ENCODE peak calls at places on chromosomes 7 and 10, in six cellular contexts. One of them, this sample, is unnamed.

GRCh38 chr10:5776881-5777197 is 36.4 kb downstream of the GDI2 start:
- DNase-seq in fibroblast of lung: peak
- DNase-seq in adrenal gland: peak
- DNase-seq in spleen: no peak
- DNase-seq in fibroblast of the aortic adventitia: peak
- DNase-seq in IMR-90: peak
- DNase-seq in this sample: no peak

GRCh38 chr10:6216916-6217315 is 14.2 kb downstream of the PFKFB3 start:
- DNase-seq in fibroblast of lung: no peak
- DNase-seq in adrenal gland: no peak
- DNase-seq in spleen: no peak
- DNase-seq in fibroblast of the aortic adventitia: no peak
- DNase-seq in IMR-90: no peak
- DNase-seq in this sample: no peak

GRCh38 chr7:129055861-129056464 is 1.1 kb upstream of the TNPO3 start:
- DNase-seq in fibroblast of lung: no peak
- DNase-seq in adrenal gland: peak
- DNase-seq in spleen: no peak
- DNase-seq in fibroblast of the aortic adventitia: peak
- DNase-seq in IMR-90: no peak
- DNase-seq in this sample: no peak

GRCh38 chr10:80964955-80965614 is 427.4 kb downstream of the SH2D4B start:
- DNase-seq in fibroblast of lung: no peak
- DNase-seq in adrenal gland: no peak
- DNase-seq in spleen: no peak
- DNase-seq in fibroblast of the aortic adventitia: no peak
- DNase-seq in IMR-90: no peak
- DNase-seq in this sample: no peak

GRCh38 chr7:40793132-40793531 is 658.3 kb downstream of the SUGCT start:
- DNase-seq in fibroblast of lung: no peak
- DNase-seq in adrenal gland: no peak
- DNase-seq in spleen: no peak
- DNase-seq in fibroblast of the aortic adventitia: peak
- DNase-seq in IMR-90: peak
- DNase-seq in this sample: no peak

GRCh38 chr7:71131753-71132520 is at the start of gene GALNT17:
- DNase-seq in fibroblast of lung: no peak
- DNase-seq in adrenal gland: no peak
- DNase-seq in spleen: peak
- DNase-seq in fibroblast of the aortic adventitia: no peak
- DNase-seq in IMR-90: no peak
- DNase-seq in this sample: no peak

GRCh38 chr7:877312-878232 is 1.2 kb downstream of the GET4 start:
- DNase-seq in fibroblast of lung: no peak
- DNase-seq in adrenal gland: peak
- DNase-seq in spleen: peak
- DNase-seq in fibroblast of the aortic adventitia: no peak
- DNase-seq in IMR-90: no peak
- DNase-seq in this sample: no peak

GRCh38 chr10:99630439-99630838 is 10.2 kb upstream of the SLC25A28 start:
- DNase-seq in fibroblast of lung: peak
- DNase-seq in adrenal gland: peak
- DNase-seq in spleen: no peak
- DNase-seq in fibroblast of the aortic adventitia: peak
- DNase-seq in IMR-90: peak
- DNase-seq in this sample: peak

GRCh38 chr10:20922461-20922860 is 25.4 kb upstream of the NEBL start:
- DNase-seq in fibroblast of lung: no peak
- DNase-seq in adrenal gland: no peak
- DNase-seq in spleen: no peak
- DNase-seq in fibroblast of the aortic adventitia: no peak
- DNase-seq in IMR-90: no peak
- DNase-seq in this sample: no peak

GRCh38 chr10:97977673-97978072 is 52.7 kb downstream of the CRTAC1 start:
- DNase-seq in fibroblast of lung: no peak
- DNase-seq in adrenal gland: no peak
- DNase-seq in spleen: no peak
- DNase-seq in fibroblast of the aortic adventitia: no peak
- DNase-seq in IMR-90: no peak
- DNase-seq in this sample: no peak

GRCh38 chr10:97969538-97969937 is 60.9 kb downstream of the CRTAC1 start:
- DNase-seq in fibroblast of lung: no peak
- DNase-seq in adrenal gland: no peak
- DNase-seq in spleen: no peak
- DNase-seq in fibroblast of the aortic adventitia: no peak
- DNase-seq in IMR-90: no peak
- DNase-seq in this sample: no peak

GRCh38 chr10:97975598-97975997 is 54.8 kb downstream of the CRTAC1 start:
- DNase-seq in fibroblast of lung: no peak
- DNase-seq in adrenal gland: no peak
- DNase-seq in spleen: no peak
- DNase-seq in fibroblast of the aortic adventitia: no peak
- DNase-seq in IMR-90: no peak
- DNase-seq in this sample: no peak

GRCh38 chr10:97974526-97975525 is 55.6 kb downstream of the CRTAC1 start:
- DNase-seq in fibroblast of lung: no peak
- DNase-seq in adrenal gland: no peak
- DNase-seq in spleen: no peak
- DNase-seq in fibroblast of the aortic adventitia: no peak
- DNase-seq in IMR-90: no peak
- DNase-seq in this sample: no peak

GRCh38 chr10:97974108-97974507 is 56.3 kb downstream of the CRTAC1 start:
- DNase-seq in fibroblast of lung: no peak
- DNase-seq in adrenal gland: no peak
- DNase-seq in spleen: no peak
- DNase-seq in fibroblast of the aortic adventitia: no peak
- DNase-seq in IMR-90: no peak
- DNase-seq in this sample: no peak
- H3K4me3 ChIP-seq in fibroblast of lung: no peak
- H3K4me3 ChIP-seq in adrenal gland: no peak
- H3K4me3 ChIP-seq in spleen: no peak
- H3K4me3 ChIP-seq in fibroblast of the aortic adventitia: no peak
- H3K4me3 ChIP-seq in IMR-90: no peak
- H3K4me3 ChIP-seq in this sample: no peak

GRCh38 chr10:42827201-42827600 is 44.6 kb downstream of the BMS1 start:
- DNase-seq in fibroblast of lung: no peak
- DNase-seq in adrenal gland: no peak
- DNase-seq in spleen: no peak
- DNase-seq in fibroblast of the aortic adventitia: no peak
- DNase-seq in IMR-90: no peak
- DNase-seq in this sample: no peak
- TF ChIP-seq CTCF in fibroblast of lung: no peak
- TF ChIP-seq CTCF in adrenal gland: no peak
- TF ChIP-seq CTCF in spleen: no peak
- TF ChIP-seq CTCF in fibroblast of the aortic adventitia: no peak
- TF ChIP-seq CTCF in IMR-90: no peak
- TF ChIP-seq CTCF in this sample: peak

DNA sequence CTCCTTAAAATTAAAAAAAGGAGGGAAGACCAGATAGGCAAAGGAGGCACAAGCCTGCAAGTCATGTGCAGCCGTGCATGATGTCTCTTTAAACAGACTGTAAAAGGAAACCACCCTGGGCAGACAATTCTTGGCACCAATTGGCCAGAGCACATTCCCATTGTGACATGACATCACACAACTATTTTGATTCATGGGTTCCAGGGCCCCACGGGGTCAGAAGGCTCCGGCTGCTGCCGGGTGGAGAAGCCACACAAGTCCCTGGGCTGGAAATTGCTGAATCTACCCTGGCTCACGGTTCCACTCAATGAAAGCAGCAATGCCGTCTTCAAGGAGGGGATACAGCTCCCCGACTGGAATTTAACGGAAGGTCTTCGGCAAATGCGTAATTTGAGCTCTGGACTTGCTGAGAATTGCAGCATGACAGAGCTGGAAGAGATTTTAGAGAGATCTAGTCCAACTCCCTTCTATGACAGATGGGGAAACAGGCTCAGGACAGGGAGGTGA is 140.5 kb downstream of the PRKAG2 start:
- DNase-seq in fibroblast of lung: peak
- DNase-seq in adrenal gland: peak
- DNase-seq in spleen: no peak
- DNase-seq in fibroblast of the aortic adventitia: peak
- DNase-seq in IMR-90: peak
- DNase-seq in this sample: no peak
- H3K4me3 ChIP-seq in fibroblast of lung: peak
- H3K4me3 ChIP-seq in adrenal gland: no peak
- H3K4me3 ChIP-seq in spleen: no peak
- H3K4me3 ChIP-seq in fibroblast of the aortic adventitia: peak
- H3K4me3 ChIP-seq in IMR-90: peak
- H3K4me3 ChIP-seq in this sample: no peak

DNA sequence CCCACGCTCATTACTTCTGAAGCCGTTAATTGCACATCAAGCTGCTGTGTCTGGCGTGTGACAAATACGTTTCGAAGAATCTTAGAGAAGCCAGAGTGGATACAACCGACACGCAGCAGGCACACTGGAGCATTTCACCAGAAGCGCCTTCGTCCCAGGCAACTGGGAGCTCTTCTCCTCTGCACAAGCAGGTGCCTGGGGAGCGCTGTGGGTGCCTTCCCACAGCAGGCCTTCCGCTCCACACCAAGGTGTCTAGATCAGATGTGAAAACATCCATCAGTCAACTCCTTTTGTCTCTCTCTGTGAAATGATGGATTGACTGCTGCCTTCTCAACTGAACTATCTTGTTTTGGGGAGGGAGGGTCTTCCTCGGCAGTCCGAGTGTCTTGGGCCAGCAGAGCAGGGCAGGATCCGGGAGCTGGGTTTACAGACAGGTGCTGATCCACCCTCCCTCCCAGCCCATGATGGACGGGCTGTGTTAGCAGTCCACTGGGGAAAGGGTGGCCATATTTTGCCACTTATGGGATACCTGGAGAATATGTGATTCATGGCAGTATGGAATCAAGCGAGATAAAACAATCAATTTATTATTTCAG is 326.3 kb downstream of the TCERG1L start:
- DNase-seq in fibroblast of lung: no peak
- DNase-seq in adrenal gland: no peak
- DNase-seq in spleen: no peak
- DNase-seq in fibroblast of the aortic adventitia: no peak
- DNase-seq in IMR-90: no peak
- DNase-seq in this sample: no peak
- TF ChIP-seq CTCF in fibroblast of lung: no peak
- TF ChIP-seq CTCF in adrenal gland: no peak
- TF ChIP-seq CTCF in spleen: no peak
- TF ChIP-seq CTCF in fibroblast of the aortic adventitia: no peak
- TF ChIP-seq CTCF in IMR-90: no peak
- TF ChIP-seq CTCF in this sample: no peak

DNA sequence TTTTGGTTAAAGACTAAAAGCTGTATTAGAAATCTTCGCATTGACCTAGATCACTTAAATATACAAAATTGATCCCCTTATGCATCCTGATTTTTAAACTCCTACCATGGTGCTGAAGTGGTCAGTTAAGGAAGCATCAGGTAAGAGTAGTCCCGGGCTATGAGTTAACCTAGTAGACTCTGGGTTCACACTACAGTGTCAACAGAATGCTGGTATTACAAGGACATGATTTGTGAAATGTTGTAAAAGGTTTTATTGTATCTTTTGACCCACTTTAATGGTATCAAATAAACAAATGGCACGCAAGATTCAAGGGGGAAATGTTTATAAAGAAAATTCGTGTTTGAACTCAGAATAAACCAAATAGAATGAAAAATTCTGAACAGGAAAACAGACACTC is 36.8 kb downstream of the RTKN2 start:
- DNase-seq in fibroblast of lung: no peak
- DNase-seq in adrenal gland: no peak
- DNase-seq in spleen: no peak
- DNase-seq in fibroblast of the aortic adventitia: no peak
- DNase-seq in IMR-90: no peak
- DNase-seq in this sample: no peak
- H3K4me3 ChIP-seq in fibroblast of lung: no peak
- H3K4me3 ChIP-seq in adrenal gland: no peak
- H3K4me3 ChIP-seq in spleen: no peak
- H3K4me3 ChIP-seq in fibroblast of the aortic adventitia: no peak
- H3K4me3 ChIP-seq in IMR-90: no peak
- H3K4me3 ChIP-seq in this sample: no peak

GRCh38 chr7:88106430-88106829 is 113.4 kb downstream of the SRI start:
- DNase-seq in fibroblast of lung: no peak
- DNase-seq in adrenal gland: no peak
- DNase-seq in spleen: no peak
- DNase-seq in fibroblast of the aortic adventitia: no peak
- DNase-seq in IMR-90: no peak
- DNase-seq in this sample: no peak

GRCh38 chr7:88101769-88102168 is 118.1 kb downstream of the SRI start:
- DNase-seq in fibroblast of lung: no peak
- DNase-seq in adrenal gland: no peak
- DNase-seq in spleen: no peak
- DNase-seq in fibroblast of the aortic adventitia: no peak
- DNase-seq in IMR-90: no peak
- DNase-seq in this sample: no peak

GRCh38 chr7:88105231-88105630 is 114.6 kb downstream of the SRI start:
- DNase-seq in fibroblast of lung: no peak
- DNase-seq in adrenal gland: no peak
- DNase-seq in spleen: no peak
- DNase-seq in fibroblast of the aortic adventitia: no peak
- DNase-seq in IMR-90: no peak
- DNase-seq in this sample: no peak

GRCh38 chr7:88104732-88105131 is 115.1 kb downstream of the SRI start:
- DNase-seq in fibroblast of lung: no peak
- DNase-seq in adrenal gland: no peak
- DNase-seq in spleen: no peak
- DNase-seq in fibroblast of the aortic adventitia: no peak
- DNase-seq in IMR-90: no peak
- DNase-seq in this sample: no peak

DNA sequence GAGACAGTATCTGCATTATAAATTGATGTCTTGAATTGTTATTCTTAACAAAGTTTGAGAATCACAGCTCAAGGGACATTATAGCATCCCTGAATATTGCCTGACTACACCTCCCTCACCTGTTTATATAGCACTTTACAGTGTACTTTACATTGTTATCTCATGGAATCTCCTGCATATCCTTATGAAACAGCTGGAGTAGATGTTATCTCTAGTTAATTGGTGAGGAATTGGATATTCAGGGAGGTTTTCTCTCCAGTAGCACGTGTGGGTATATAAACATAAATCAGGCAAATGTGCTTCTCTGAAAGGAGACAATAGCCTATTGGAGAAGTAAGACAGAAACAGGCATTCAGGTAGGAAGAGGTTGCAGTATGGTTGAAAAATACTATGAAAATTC is 117.2 kb downstream of the SRI start:
- DNase-seq in fibroblast of lung: no peak
- DNase-seq in adrenal gland: no peak
- DNase-seq in spleen: no peak
- DNase-seq in fibroblast of the aortic adventitia: no peak
- DNase-seq in IMR-90: no peak
- DNase-seq in this sample: no peak
- TF ChIP-seq CTCF in fibroblast of lung: no peak
- TF ChIP-seq CTCF in adrenal gland: no peak
- TF ChIP-seq CTCF in spleen: no peak
- TF ChIP-seq CTCF in fibroblast of the aortic adventitia: no peak
- TF ChIP-seq CTCF in IMR-90: no peak
- TF ChIP-seq CTCF in this sample: no peak

This sample was measured in LNCaP clone FGC.